ENCODE peak calls at places on chromosomes 11 and 22, in ten cellular contexts. One of them, this sample, is unnamed.

GRCh38 chr11:110795124-110795624 is 82.9 kb upstream of the ARHGAP20 start:
- DNase-seq in CD8-positive, alpha-beta T cell: no peak
- DNase-seq in activated naive CD4-positive, alpha-beta T cell: no peak
- DNase-seq in fibroblast of the aortic adventitia: no peak
- DNase-seq in stimulated activated naive CD8-positive, alpha-beta T cell treated with anti-CD3 and anti-CD28 coated beads, Interleukin-15, Interleukin-2, amounts not matched to agents 100 U/mL and 50 U/mL, for 24 hours: no peak
- DNase-seq in Calu3: no peak
- DNase-seq in GM23248: no peak
- DNase-seq in mucosa of gallbladder: no peak
- DNase-seq in T1000: no peak
- DNase-seq in tibial nerve: no peak
- DNase-seq in this sample: no peak

GRCh38 chr22:26122920-26123468 is 46.3 kb upstream of the SEZ6L start:
- DNase-seq in tibial nerve: no peak
- DNase-seq in stimulated activated naive CD8-positive, alpha-beta T cell treated with anti-CD3 and anti-CD28 coated beads, Interleukin-15, Interleukin-2, amounts not matched to agents 100 U/mL and 50 U/mL, for 24 hours: no peak
- DNase-seq in GM23248: no peak
- DNase-seq in Calu3: no peak
- DNase-seq in T1000: no peak
- DNase-seq in CD8-positive, alpha-beta T cell: no peak
- DNase-seq in activated naive CD4-positive, alpha-beta T cell: no peak
- DNase-seq in mucosa of gallbladder: no peak
- DNase-seq in fibroblast of the aortic adventitia: no peak
- DNase-seq in this sample: no peak

GRCh38 chr11:47906066-47906465 is 57.9 kb upstream of the NUP160 start:
- DNase-seq in activated naive CD4-positive, alpha-beta T cell: no peak
- DNase-seq in GM23248: no peak
- DNase-seq in stimulated activated naive CD8-positive, alpha-beta T cell treated with anti-CD3 and anti-CD28 coated beads, Interleukin-15, Interleukin-2, amounts not matched to agents 100 U/mL and 50 U/mL, for 24 hours: no peak
- DNase-seq in CD8-positive, alpha-beta T cell: no peak
- DNase-seq in mucosa of gallbladder: no peak
- DNase-seq in tibial nerve: no peak
- DNase-seq in Calu3: no peak
- DNase-seq in T1000: no peak
- DNase-seq in fibroblast of the aortic adventitia: no peak
- DNase-seq in this sample: no peak

GRCh38 chr11:117453886-117454563 is 126.4 kb downstream of the CEP164 start:
- DNase-seq in activated naive CD4-positive, alpha-beta T cell: no peak
- DNase-seq in GM23248: no peak
- DNase-seq in tibial nerve: no peak
- DNase-seq in stimulated activated naive CD8-positive, alpha-beta T cell treated with anti-CD3 and anti-CD28 coated beads, Interleukin-15, Interleukin-2, amounts not matched to agents 100 U/mL and 50 U/mL, for 24 hours: no peak
- DNase-seq in Calu3: no peak
- DNase-seq in fibroblast of the aortic adventitia: no peak
- DNase-seq in CD8-positive, alpha-beta T cell: no peak
- DNase-seq in mucosa of gallbladder: no peak
- DNase-seq in T1000: no peak
- DNase-seq in this sample: no peak

GRCh38 chr11:2383823-2384722 is 7.0 kb downstream of the CD81 start:
- DNase-seq in mucosa of gallbladder: no peak
- DNase-seq in fibroblast of the aortic adventitia: no peak
- DNase-seq in stimulated activated naive CD8-positive, alpha-beta T cell treated with anti-CD3 and anti-CD28 coated beads, Interleukin-15, Interleukin-2, amounts not matched to agents 100 U/mL and 50 U/mL, for 24 hours: peak
- DNase-seq in T1000: no peak
- DNase-seq in activated naive CD4-positive, alpha-beta T cell: no peak
- DNase-seq in CD8-positive, alpha-beta T cell: peak
- DNase-seq in Calu3: no peak
- DNase-seq in tibial nerve: no peak
- DNase-seq in GM23248: peak
- DNase-seq in this sample: no peak

GRCh38 chr22:46366327-46366731 is 30.8 kb downstream of the TRMU start:
- DNase-seq in activated naive CD4-positive, alpha-beta T cell: no peak
- DNase-seq in fibroblast of the aortic adventitia: no peak
- DNase-seq in stimulated activated naive CD8-positive, alpha-beta T cell treated with anti-CD3 and anti-CD28 coated beads, Interleukin-15, Interleukin-2, amounts not matched to agents 100 U/mL and 50 U/mL, for 24 hours: no peak
- DNase-seq in tibial nerve: no peak
- DNase-seq in mucosa of gallbladder: no peak
- DNase-seq in Calu3: no peak
- DNase-seq in CD8-positive, alpha-beta T cell: no peak
- DNase-seq in T1000: no peak
- DNase-seq in GM23248: no peak
- DNase-seq in this sample: no peak

GRCh38 chr11:74971424-74971823 is 17.3 kb upstream of the NEU3 start:
- DNase-seq in CD8-positive, alpha-beta T cell: no peak
- DNase-seq in tibial nerve: no peak
- DNase-seq in fibroblast of the aortic adventitia: no peak
- DNase-seq in activated naive CD4-positive, alpha-beta T cell: no peak
- DNase-seq in T1000: no peak
- DNase-seq in mucosa of gallbladder: no peak
- DNase-seq in Calu3: no peak
- DNase-seq in stimulated activated naive CD8-positive, alpha-beta T cell treated with anti-CD3 and anti-CD28 coated beads, Interleukin-15, Interleukin-2, amounts not matched to agents 100 U/mL and 50 U/mL, for 24 hours: no peak
- DNase-seq in GM23248: no peak
- DNase-seq in this sample: no peak

GRCh38 chr11:44454686-44455085 is 110.8 kb upstream of the CD82 start:
- DNase-seq in mucosa of gallbladder: no peak
- DNase-seq in GM23248: no peak
- DNase-seq in tibial nerve: no peak
- DNase-seq in Calu3: no peak
- DNase-seq in activated naive CD4-positive, alpha-beta T cell: no peak
- DNase-seq in stimulated activated naive CD8-positive, alpha-beta T cell treated with anti-CD3 and anti-CD28 coated beads, Interleukin-15, Interleukin-2, amounts not matched to agents 100 U/mL and 50 U/mL, for 24 hours: no peak
- DNase-seq in CD8-positive, alpha-beta T cell: no peak
- DNase-seq in fibroblast of the aortic adventitia: no peak
- DNase-seq in T1000: no peak
- DNase-seq in this sample: no peak

GRCh38 chr11:67613960-67614715 is 7.4 kb downstream of the NDUFV1 start:
- DNase-seq in Calu3: peak
- DNase-seq in activated naive CD4-positive, alpha-beta T cell: peak
- DNase-seq in fibroblast of the aortic adventitia: peak
- DNase-seq in CD8-positive, alpha-beta T cell: peak
- DNase-seq in T1000: no peak
- DNase-seq in mucosa of gallbladder: peak
- DNase-seq in tibial nerve: no peak
- DNase-seq in stimulated activated naive CD8-positive, alpha-beta T cell treated with anti-CD3 and anti-CD28 coated beads, Interleukin-15, Interleukin-2, amounts not matched to agents 100 U/mL and 50 U/mL, for 24 hours: peak
- DNase-seq in GM23248: peak
- DNase-seq in this sample: no peak

GRCh38 chr22:19526076-19526701 is 2.0 kb upstream of the CLDN5 start:
- DNase-seq in mucosa of gallbladder: no peak
- DNase-seq in fibroblast of the aortic adventitia: no peak
- DNase-seq in tibial nerve: no peak
- DNase-seq in Calu3: no peak
- DNase-seq in activated naive CD4-positive, alpha-beta T cell: no peak
- DNase-seq in GM23248: no peak
- DNase-seq in T1000: no peak
- DNase-seq in CD8-positive, alpha-beta T cell: no peak
- DNase-seq in stimulated activated naive CD8-positive, alpha-beta T cell treated with anti-CD3 and anti-CD28 coated beads, Interleukin-15, Interleukin-2, amounts not matched to agents 100 U/mL and 50 U/mL, for 24 hours: no peak
- DNase-seq in this sample: no peak

GRCh38 chr22:36714110-36714509 is 10.6 kb upstream of the CACNG2 start:
- DNase-seq in activated naive CD4-positive, alpha-beta T cell: no peak
- DNase-seq in stimulated activated naive CD8-positive, alpha-beta T cell treated with anti-CD3 and anti-CD28 coated beads, Interleukin-15, Interleukin-2, amounts not matched to agents 100 U/mL and 50 U/mL, for 24 hours: no peak
- DNase-seq in mucosa of gallbladder: no peak
- DNase-seq in fibroblast of the aortic adventitia: no peak
- DNase-seq in Calu3: no peak
- DNase-seq in T1000: no peak
- DNase-seq in CD8-positive, alpha-beta T cell: no peak
- DNase-seq in GM23248: no peak
- DNase-seq in tibial nerve: no peak
- DNase-seq in this sample: no peak

GRCh38 chr11:74278721-74279148 is 32.7 kb downstream of the P4HA3 start:
- DNase-seq in mucosa of gallbladder: peak
- DNase-seq in fibroblast of the aortic adventitia: peak
- DNase-seq in tibial nerve: no peak
- DNase-seq in CD8-positive, alpha-beta T cell: no peak
- DNase-seq in activated naive CD4-positive, alpha-beta T cell: no peak
- DNase-seq in Calu3: no peak
- DNase-seq in T1000: peak
- DNase-seq in stimulated activated naive CD8-positive, alpha-beta T cell treated with anti-CD3 and anti-CD28 coated beads, Interleukin-15, Interleukin-2, amounts not matched to agents 100 U/mL and 50 U/mL, for 24 hours: no peak
- DNase-seq in GM23248: peak
- DNase-seq in this sample: no peak